ENCODE peak calls at places on chromosomes 6 and 20, in seven cellular contexts. One of them, this sample, is unnamed.

GRCh38 chr6:3789896-3790558 is 38.5 kb upstream of the PXDC1 start:
- DNase-seq in lower lobe of right lung: no peak
- DNase-seq in testis: no peak
- DNase-seq in HCT116: no peak
- DNase-seq in stomach: no peak
- DNase-seq in A673: no peak
- DNase-seq in right lobe of liver: no peak
- DNase-seq in this sample: no peak

GRCh38 chr20:43507150-43508080 is at the start of gene L3MBTL1:
- DNase-seq in testis: peak
- DNase-seq in stomach: peak
- DNase-seq in A673: peak
- DNase-seq in HCT116: peak
- DNase-seq in lower lobe of right lung: peak
- DNase-seq in right lobe of liver: peak
- DNase-seq in this sample: peak

GRCh38 chr6:52546678-52547077 is 30.2 kb downstream of the TRAM2 start:
- DNase-seq in right lobe of liver: no peak
- DNase-seq in A673: no peak
- DNase-seq in testis: no peak
- DNase-seq in HCT116: no peak
- DNase-seq in lower lobe of right lung: no peak
- DNase-seq in stomach: no peak
- DNase-seq in this sample: no peak

GRCh38 chr6:169454872-169455204 is 201.2 kb upstream of the THBS2 start:
- DNase-seq in A673: no peak
- DNase-seq in HCT116: no peak
- DNase-seq in testis: no peak
- DNase-seq in lower lobe of right lung: no peak
- DNase-seq in right lobe of liver: no peak
- DNase-seq in stomach: no peak
- DNase-seq in this sample: no peak

GRCh38 chr6:134903448-134903847 is 46.5 kb downstream of the ALDH8A1 start:
- DNase-seq in HCT116: no peak
- DNase-seq in lower lobe of right lung: no peak
- DNase-seq in A673: peak
- DNase-seq in right lobe of liver: no peak
- DNase-seq in testis: no peak
- DNase-seq in stomach: no peak
- DNase-seq in this sample: no peak

GRCh38 chr6:110629153-110629552 is 152.7 kb upstream of the SLC22A16 start:
- DNase-seq in lower lobe of right lung: no peak
- DNase-seq in A673: no peak
- DNase-seq in HCT116: no peak
- DNase-seq in testis: no peak
- DNase-seq in stomach: no peak
- DNase-seq in right lobe of liver: no peak
- DNase-seq in this sample: no peak

GRCh38 chr6:1131285-1132079 is 180.4 kb upstream of the FOXQ1 start:
- DNase-seq in right lobe of liver: peak
- DNase-seq in A673: no peak
- DNase-seq in HCT116: no peak
- DNase-seq in stomach: no peak
- DNase-seq in testis: no peak
- DNase-seq in lower lobe of right lung: no peak
- DNase-seq in this sample: no peak

GRCh38 chr6:169869301-169869700 is 117.9 kb downstream of the ERMARD start:
- DNase-seq in testis: peak
- DNase-seq in HCT116: no peak
- DNase-seq in A673: no peak
- DNase-seq in stomach: no peak
- DNase-seq in right lobe of liver: no peak
- DNase-seq in lower lobe of right lung: no peak
- DNase-seq in this sample: no peak

GRCh38 chr20:50218987-50219435 is 28.4 kb downstream of the CEBPB start:
- DNase-seq in A673: no peak
- DNase-seq in right lobe of liver: no peak
- DNase-seq in HCT116: no peak
- DNase-seq in testis: no peak
- DNase-seq in lower lobe of right lung: peak
- DNase-seq in stomach: no peak
- DNase-seq in this sample: peak

GRCh38 chr6:11324453-11325023 is 92.1 kb upstream of the NEDD9 start:
- DNase-seq in lower lobe of right lung: no peak
- DNase-seq in HCT116: no peak
- DNase-seq in testis: no peak
- DNase-seq in right lobe of liver: no peak
- DNase-seq in A673: no peak
- DNase-seq in stomach: no peak
- DNase-seq in this sample: no peak

GRCh38 chr6:111592726-111593515 is 12.8 kb downstream of the TRAF3IP2 start:
- DNase-seq in stomach: no peak
- DNase-seq in lower lobe of right lung: no peak
- DNase-seq in A673: no peak
- DNase-seq in HCT116: no peak
- DNase-seq in right lobe of liver: no peak
- DNase-seq in testis: no peak
- DNase-seq in this sample: no peak

GRCh38 chr20:38143238-38143645 is 21.8 kb downstream of the TGM2 start:
- DNase-seq in lower lobe of right lung: peak
- DNase-seq in right lobe of liver: peak
- DNase-seq in HCT116: no peak
- DNase-seq in testis: no peak
- DNase-seq in stomach: no peak
- DNase-seq in A673: no peak
- DNase-seq in this sample: peak

GRCh38 chr6:106527979-106528378 is 101.3 kb downstream of the RTN4IP1 start:
- DNase-seq in right lobe of liver: no peak
- DNase-seq in A673: no peak
- DNase-seq in HCT116: peak
- DNase-seq in testis: no peak
- DNase-seq in stomach: no peak
- DNase-seq in lower lobe of right lung: no peak
- DNase-seq in this sample: no peak

GRCh38 chr6:1312444-1313363 is 806 bp downstream of the FOXQ1 start:
- DNase-seq in testis: peak
- DNase-seq in A673: peak
- DNase-seq in HCT116: no peak
- DNase-seq in lower lobe of right lung: peak
- DNase-seq in stomach: no peak
- DNase-seq in right lobe of liver: peak
- DNase-seq in this sample: peak

GRCh38 chr20:19692685-19693119 is 65.4 kb upstream of the RIN2 start:
- DNase-seq in lower lobe of right lung: peak
- DNase-seq in testis: peak
- DNase-seq in stomach: peak
- DNase-seq in HCT116: peak
- DNase-seq in right lobe of liver: peak
- DNase-seq in A673: peak
- DNase-seq in this sample: no peak

GRCh38 chr6:108837236-108837971 is 10.8 kb upstream of the ARMC2 start:
- DNase-seq in lower lobe of right lung: no peak
- DNase-seq in HCT116: no peak
- DNase-seq in A673: no peak
- DNase-seq in stomach: no peak
- DNase-seq in right lobe of liver: no peak
- DNase-seq in testis: no peak
- DNase-seq in this sample: no peak

GRCh38 chr6:118893095-118893881 is 664 bp upstream of the ASF1A start:
- DNase-seq in A673: peak
- DNase-seq in stomach: no peak
- DNase-seq in testis: peak
- DNase-seq in HCT116: no peak
- DNase-seq in lower lobe of right lung: no peak
- DNase-seq in right lobe of liver: no peak
- DNase-seq in this sample: peak

GRCh38 chr6:61887425-61887824 is 398.6 kb downstream of the KHDRBS2 start:
- DNase-seq in HCT116: no peak
- DNase-seq in stomach: no peak
- DNase-seq in lower lobe of right lung: no peak
- DNase-seq in testis: no peak
- DNase-seq in A673: peak
- DNase-seq in right lobe of liver: no peak
- DNase-seq in this sample: no peak

DNA sequence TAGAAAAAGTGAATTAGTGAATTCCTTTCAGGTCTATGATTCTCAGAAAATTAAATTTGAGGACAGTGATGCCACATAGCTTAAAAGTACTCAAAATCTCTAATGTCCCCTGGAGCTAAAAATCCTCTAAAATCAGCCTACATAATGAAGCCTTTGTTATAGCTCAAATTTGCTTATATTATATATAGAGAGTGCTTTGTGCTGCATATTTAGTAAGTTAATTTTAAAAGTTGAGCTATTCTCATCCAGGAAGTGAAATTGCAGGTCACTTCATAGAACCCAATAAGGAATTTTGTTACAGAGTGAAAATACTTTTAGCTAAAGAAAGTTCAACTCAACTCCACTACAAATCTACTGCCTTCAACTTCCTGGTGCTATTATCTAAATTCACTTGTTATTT is 507.5 kb upstream of the MAP3K7 start:
- DNase-seq in testis: no peak
- DNase-seq in right lobe of liver: no peak
- DNase-seq in lower lobe of right lung: no peak
- DNase-seq in stomach: no peak
- DNase-seq in HCT116: no peak
- DNase-seq in A673: peak
- DNase-seq in this sample: no peak
- H3K27ac ChIP-seq in testis: no peak
- H3K27ac ChIP-seq in right lobe of liver: no peak
- H3K27ac ChIP-seq in lower lobe of right lung: no peak
- H3K27ac ChIP-seq in stomach: no peak
- H3K27ac ChIP-seq in HCT116: no peak
- H3K27ac ChIP-seq in A673: no peak
- H3K27ac ChIP-seq in this sample: no peak

DNA sequence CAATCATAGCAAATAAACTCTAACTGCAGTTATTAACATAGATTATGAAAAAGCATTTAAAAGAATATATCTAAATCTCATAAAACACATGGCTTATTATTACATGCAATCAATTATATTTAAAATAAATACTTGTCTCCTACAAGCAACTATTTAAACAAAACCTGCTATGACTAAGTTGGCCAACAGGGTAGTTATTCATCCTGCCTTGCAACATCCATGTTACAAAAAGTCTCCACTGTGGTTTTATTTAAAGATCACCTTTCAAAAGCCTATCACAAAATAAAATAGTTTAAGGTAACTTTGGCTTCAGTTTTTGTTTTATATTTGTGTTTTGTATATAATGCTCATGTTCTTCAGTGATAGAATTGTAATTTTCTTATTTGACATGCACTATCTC is 1127.0 kb upstream of the MAP3K7 start:
- DNase-seq in right lobe of liver: no peak
- DNase-seq in A673: no peak
- DNase-seq in testis: no peak
- DNase-seq in stomach: no peak
- DNase-seq in HCT116: no peak
- DNase-seq in lower lobe of right lung: no peak
- DNase-seq in this sample: no peak
- TF ChIP-seq CTCF in right lobe of liver: no peak
- TF ChIP-seq CTCF in A673: no peak
- TF ChIP-seq CTCF in testis: no peak
- TF ChIP-seq CTCF in stomach: no peak
- TF ChIP-seq CTCF in HCT116: no peak
- TF ChIP-seq CTCF in lower lobe of right lung: no peak
- TF ChIP-seq CTCF in this sample: no peak

DNA sequence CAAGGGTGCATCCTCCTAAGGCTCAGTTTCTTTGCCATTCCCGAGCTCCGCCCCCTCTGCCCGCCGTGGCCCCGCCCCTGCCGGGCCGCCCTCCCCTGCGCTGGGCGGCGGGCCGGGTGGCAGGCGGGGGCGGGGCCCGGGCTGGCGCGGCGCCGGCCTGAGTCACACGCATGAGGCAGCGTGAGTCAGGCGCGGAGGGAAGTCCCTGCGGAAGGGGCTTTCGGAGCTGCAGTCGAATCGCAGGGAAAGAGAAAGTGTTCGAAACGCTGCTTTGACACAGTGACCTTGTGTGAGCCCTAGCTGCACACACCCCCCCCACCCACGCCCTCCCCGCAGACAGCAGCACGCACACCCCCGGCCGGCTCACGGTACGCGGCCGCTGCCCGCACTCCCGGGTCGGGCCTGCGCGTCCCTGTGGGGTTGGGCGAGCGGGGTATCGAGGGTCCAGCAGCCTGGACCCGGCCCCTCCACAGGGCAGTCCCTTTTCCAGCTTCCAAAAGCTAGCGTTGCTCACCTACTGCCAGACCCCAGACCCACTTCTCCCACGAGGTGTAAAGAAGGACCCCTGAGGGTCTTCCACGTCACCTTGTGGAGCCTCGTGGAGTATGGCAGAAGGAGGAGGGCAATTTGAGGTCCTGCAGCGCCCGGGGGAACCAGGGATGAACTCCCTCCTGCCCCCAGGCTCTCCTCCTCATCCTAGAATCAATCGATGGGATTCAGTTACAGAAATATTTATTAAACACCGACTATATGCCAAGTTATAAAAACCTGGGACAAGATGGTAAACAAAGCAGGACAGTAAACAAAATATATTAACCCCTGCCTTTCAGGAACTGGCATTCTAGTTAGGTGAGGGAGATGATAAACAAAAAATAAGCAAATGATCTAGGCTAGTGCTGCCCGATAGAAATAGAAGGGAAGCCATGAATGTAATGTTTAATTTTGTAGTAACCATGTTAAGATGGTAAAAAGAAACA is 12.4 kb upstream of the HMGA1 start:
- DNase-seq in stomach: peak
- DNase-seq in A673: peak
- DNase-seq in lower lobe of right lung: peak
- DNase-seq in HCT116: no peak
- DNase-seq in testis: peak
- DNase-seq in right lobe of liver: peak
- DNase-seq in this sample: peak
- H3K27ac ChIP-seq in stomach: peak
- H3K27ac ChIP-seq in A673: peak
- H3K27ac ChIP-seq in lower lobe of right lung: peak
- H3K27ac ChIP-seq in HCT116: peak
- H3K27ac ChIP-seq in testis: peak
- H3K27ac ChIP-seq in right lobe of liver: peak
- H3K27ac ChIP-seq in this sample: peak

GRCh38 chr6:80728830-80729229 is 622.4 kb downstream of the BCKDHB start:
- DNase-seq in A673: no peak
- DNase-seq in testis: no peak
- DNase-seq in right lobe of liver: no peak
- DNase-seq in HCT116: no peak
- DNase-seq in stomach: no peak
- DNase-seq in lower lobe of right lung: no peak
- DNase-seq in this sample: no peak
- TF ChIP-seq CTCF in A673: no peak
- TF ChIP-seq CTCF in testis: no peak
- TF ChIP-seq CTCF in right lobe of liver: no peak
- TF ChIP-seq CTCF in HCT116: no peak
- TF ChIP-seq CTCF in stomach: no peak
- TF ChIP-seq CTCF in lower lobe of right lung: no peak
- TF ChIP-seq CTCF in this sample: no peak